ENCODE peak calls at places on chromosome 20, in ten cellular contexts. One of them, this sample, is unnamed.

GRCh38 chr20:4373454-4373853 is 348.3 kb upstream of the PRND start:
- DNase-seq in Calu3: no peak
- DNase-seq in right lobe of liver: no peak
- DNase-seq in transverse colon: no peak
- DNase-seq in psoas muscle: no peak
- DNase-seq in hepatocyte: no peak
- DNase-seq in coronary artery: no peak
- DNase-seq in mammary epithelial cell: no peak
- DNase-seq in dorsolateral prefrontal cortex: no peak
- DNase-seq in fibroblast of lung: no peak
- DNase-seq in this sample: no peak

GRCh38 chr20:45402946-45403345 is 5.1 kb upstream of the DBNDD2 start:
- DNase-seq in coronary artery: no peak
- DNase-seq in hepatocyte: no peak
- DNase-seq in dorsolateral prefrontal cortex: no peak
- DNase-seq in right lobe of liver: no peak
- DNase-seq in Calu3: no peak
- DNase-seq in psoas muscle: no peak
- DNase-seq in fibroblast of lung: no peak
- DNase-seq in transverse colon: no peak
- DNase-seq in mammary epithelial cell: no peak
- DNase-seq in this sample: no peak

GRCh38 chr20:31497838-31498540 is 16.3 kb upstream of the HM13 start:
- DNase-seq in mammary epithelial cell: no peak
- DNase-seq in coronary artery: no peak
- DNase-seq in fibroblast of lung: peak; percentile 32
- DNase-seq in hepatocyte: peak; percentile 26
- DNase-seq in right lobe of liver: no peak
- DNase-seq in psoas muscle: peak; percentile 62
- DNase-seq in Calu3: no peak
- DNase-seq in transverse colon: no peak
- DNase-seq in dorsolateral prefrontal cortex: no peak
- DNase-seq in this sample: no peak

GRCh38 chr20:37417857-37418501 is 72.0 kb downstream of the SRC start:
- DNase-seq in fibroblast of lung: peak; percentile 31
- DNase-seq in dorsolateral prefrontal cortex: no peak
- DNase-seq in Calu3: no peak
- DNase-seq in hepatocyte: peak; percentile 43
- DNase-seq in coronary artery: no peak
- DNase-seq in transverse colon: no peak
- DNase-seq in mammary epithelial cell: no peak
- DNase-seq in psoas muscle: no peak
- DNase-seq in right lobe of liver: no peak
- DNase-seq in this sample: no peak

GRCh38 chr20:46558511-46558959 is 8.1 kb upstream of the OCSTAMP start:
- DNase-seq in mammary epithelial cell: peak; percentile 83
- DNase-seq in hepatocyte: peak; percentile 72
- DNase-seq in transverse colon: no peak
- DNase-seq in coronary artery: no peak
- DNase-seq in fibroblast of lung: peak; percentile 87
- DNase-seq in right lobe of liver: no peak
- DNase-seq in dorsolateral prefrontal cortex: no peak
- DNase-seq in Calu3: peak; percentile 66
- DNase-seq in psoas muscle: peak; percentile 50
- DNase-seq in this sample: no peak

GRCh38 chr20:757509-757908 is 10.8 kb downstream of the SLC52A3 start:
- DNase-seq in right lobe of liver: no peak
- DNase-seq in dorsolateral prefrontal cortex: no peak
- DNase-seq in psoas muscle: no peak
- DNase-seq in coronary artery: no peak
- DNase-seq in Calu3: no peak
- DNase-seq in fibroblast of lung: no peak
- DNase-seq in transverse colon: no peak
- DNase-seq in mammary epithelial cell: no peak
- DNase-seq in hepatocyte: no peak
- DNase-seq in this sample: no peak

GRCh38 chr20:19975436-19975799 is 41.7 kb upstream of the NAA20 start:
- DNase-seq in coronary artery: no peak
- DNase-seq in transverse colon: no peak
- DNase-seq in mammary epithelial cell: no peak
- DNase-seq in psoas muscle: no peak
- DNase-seq in fibroblast of lung: peak; percentile 57
- DNase-seq in hepatocyte: no peak
- DNase-seq in right lobe of liver: no peak
- DNase-seq in dorsolateral prefrontal cortex: no peak
- DNase-seq in Calu3: no peak
- DNase-seq in this sample: no peak

GRCh38 chr20:41329435-41330342 is 10.9 kb upstream of the LPIN3 start:
- DNase-seq in mammary epithelial cell: peak; percentile 95
- DNase-seq in right lobe of liver: no peak
- DNase-seq in hepatocyte: peak; percentile 74
- DNase-seq in psoas muscle: peak; percentile 87
- DNase-seq in dorsolateral prefrontal cortex: no peak
- DNase-seq in coronary artery: peak; percentile 91
- DNase-seq in transverse colon: peak; percentile 64
- DNase-seq in Calu3: peak; percentile 41
- DNase-seq in fibroblast of lung: peak; percentile 95
- DNase-seq in this sample: peak; percentile 75

GRCh38 chr20:47019106-47019824 is 124.6 kb downstream of the EYA2 start:
- DNase-seq in fibroblast of lung: peak; percentile 95
- DNase-seq in hepatocyte: peak; percentile 71
- DNase-seq in right lobe of liver: no peak
- DNase-seq in Calu3: no peak
- DNase-seq in coronary artery: no peak
- DNase-seq in transverse colon: peak; percentile 20
- DNase-seq in mammary epithelial cell: no peak
- DNase-seq in psoas muscle: peak; percentile 26
- DNase-seq in dorsolateral prefrontal cortex: no peak
- DNase-seq in this sample: no peak

GRCh38 chr20:15487682-15488081 is 1085.6 kb downstream of the KIF16B start:
- DNase-seq in dorsolateral prefrontal cortex: no peak
- DNase-seq in hepatocyte: no peak
- DNase-seq in right lobe of liver: no peak
- DNase-seq in fibroblast of lung: no peak
- DNase-seq in Calu3: no peak
- DNase-seq in psoas muscle: no peak
- DNase-seq in coronary artery: no peak
- DNase-seq in mammary epithelial cell: no peak
- DNase-seq in transverse colon: no peak
- DNase-seq in this sample: no peak

GRCh38 chr20:15487030-15487429 is 1086.2 kb downstream of the KIF16B start:
- DNase-seq in fibroblast of lung: no peak
- DNase-seq in dorsolateral prefrontal cortex: no peak
- DNase-seq in Calu3: no peak
- DNase-seq in mammary epithelial cell: no peak
- DNase-seq in transverse colon: no peak
- DNase-seq in hepatocyte: no peak
- DNase-seq in psoas muscle: no peak
- DNase-seq in right lobe of liver: no peak
- DNase-seq in coronary artery: no peak
- DNase-seq in this sample: no peak

GRCh38 chr20:15476781-15477180 is 1096.5 kb downstream of the KIF16B start:
- DNase-seq in fibroblast of lung: no peak
- DNase-seq in psoas muscle: no peak
- DNase-seq in transverse colon: no peak
- DNase-seq in hepatocyte: no peak
- DNase-seq in Calu3: no peak
- DNase-seq in mammary epithelial cell: no peak
- DNase-seq in right lobe of liver: no peak
- DNase-seq in coronary artery: no peak
- DNase-seq in dorsolateral prefrontal cortex: no peak
- DNase-seq in this sample: no peak

DNA sequence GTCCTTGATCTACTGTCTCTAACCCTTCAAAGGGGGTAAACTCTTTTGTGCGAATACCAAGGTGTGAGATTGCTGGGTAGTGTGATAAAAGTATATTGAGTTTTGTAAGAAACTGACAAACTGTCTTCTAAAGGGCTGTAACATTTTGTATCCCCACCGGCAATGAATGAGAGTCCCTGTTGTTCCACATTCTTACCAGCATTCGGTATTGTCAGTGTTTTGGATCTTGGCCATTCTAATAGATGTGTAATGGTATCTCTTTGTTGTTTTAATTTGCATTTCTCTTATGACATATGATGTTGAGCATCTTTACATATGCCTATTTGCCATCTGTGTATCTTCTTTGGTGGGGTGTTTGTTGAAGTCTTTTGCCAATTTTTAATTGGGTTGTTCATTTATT is 1090.7 kb downstream of the KIF16B start:
- DNase-seq in Calu3: no peak
- DNase-seq in coronary artery: no peak
- DNase-seq in right lobe of liver: no peak
- DNase-seq in fibroblast of lung: no peak
- DNase-seq in dorsolateral prefrontal cortex: no peak
- DNase-seq in hepatocyte: no peak
- DNase-seq in transverse colon: no peak
- DNase-seq in mammary epithelial cell: no peak
- DNase-seq in psoas muscle: no peak
- DNase-seq in this sample: no peak
- TF ChIP-seq CTCF in Calu3: no peak
- TF ChIP-seq CTCF in coronary artery: no peak
- TF ChIP-seq CTCF in right lobe of liver: no peak
- TF ChIP-seq CTCF in fibroblast of lung: no peak
- TF ChIP-seq CTCF in dorsolateral prefrontal cortex: no peak
- TF ChIP-seq CTCF in hepatocyte: no peak
- TF ChIP-seq CTCF in transverse colon: no peak
- TF ChIP-seq CTCF in mammary epithelial cell: peak; percentile 35
- TF ChIP-seq CTCF in psoas muscle: no peak
- TF ChIP-seq CTCF in this sample: no peak

DNA sequence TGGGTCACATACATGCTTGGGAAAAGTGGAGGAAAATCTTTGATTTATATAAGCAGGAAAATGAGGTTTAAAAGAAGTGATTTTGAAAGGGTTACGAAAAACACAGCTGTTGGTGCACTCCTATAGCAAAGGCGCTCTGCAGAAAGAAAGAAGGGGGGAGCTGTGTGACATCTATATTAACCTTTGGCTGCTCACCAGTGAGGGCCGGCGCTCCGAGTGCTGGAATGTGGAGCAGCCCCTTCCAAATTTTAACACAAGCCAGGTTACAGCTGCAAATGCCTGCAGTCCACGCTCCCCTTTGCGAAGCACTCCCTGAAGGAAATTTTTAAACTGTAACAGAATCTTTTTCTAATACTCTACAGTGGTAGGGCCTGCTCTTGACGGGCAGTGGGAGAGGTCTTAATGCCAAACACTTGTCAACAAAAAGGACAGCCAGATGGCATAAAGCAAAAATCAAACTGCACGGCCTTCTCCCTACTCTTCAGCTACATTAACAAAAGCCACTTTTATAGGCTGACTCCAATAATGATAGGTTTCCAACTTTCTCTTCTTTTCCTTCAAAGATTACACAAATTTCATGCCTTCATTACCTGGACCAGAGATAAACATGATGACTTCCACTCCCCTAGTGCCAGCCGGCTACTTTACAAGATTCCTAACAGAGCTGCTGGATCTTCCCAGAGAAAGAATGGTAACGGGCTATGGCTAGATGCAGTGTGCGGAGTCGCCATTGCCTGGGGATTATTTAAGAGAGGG is 4.8 kb downstream of the BMP7 start:
- DNase-seq in right lobe of liver: no peak
- DNase-seq in hepatocyte: no peak
- DNase-seq in psoas muscle: no peak
- DNase-seq in transverse colon: no peak
- DNase-seq in coronary artery: no peak
- DNase-seq in mammary epithelial cell: no peak
- DNase-seq in dorsolateral prefrontal cortex: no peak
- DNase-seq in Calu3: no peak
- DNase-seq in fibroblast of lung: no peak
- DNase-seq in this sample: no peak
- TF ChIP-seq CTCF in right lobe of liver: no peak
- TF ChIP-seq CTCF in hepatocyte: no peak
- TF ChIP-seq CTCF in psoas muscle: no peak
- TF ChIP-seq CTCF in transverse colon: no peak
- TF ChIP-seq CTCF in coronary artery: no peak
- TF ChIP-seq CTCF in mammary epithelial cell: no peak
- TF ChIP-seq CTCF in dorsolateral prefrontal cortex: no peak
- TF ChIP-seq CTCF in Calu3: no peak
- TF ChIP-seq CTCF in fibroblast of lung: no peak
- TF ChIP-seq CTCF in this sample: no peak

DNA sequence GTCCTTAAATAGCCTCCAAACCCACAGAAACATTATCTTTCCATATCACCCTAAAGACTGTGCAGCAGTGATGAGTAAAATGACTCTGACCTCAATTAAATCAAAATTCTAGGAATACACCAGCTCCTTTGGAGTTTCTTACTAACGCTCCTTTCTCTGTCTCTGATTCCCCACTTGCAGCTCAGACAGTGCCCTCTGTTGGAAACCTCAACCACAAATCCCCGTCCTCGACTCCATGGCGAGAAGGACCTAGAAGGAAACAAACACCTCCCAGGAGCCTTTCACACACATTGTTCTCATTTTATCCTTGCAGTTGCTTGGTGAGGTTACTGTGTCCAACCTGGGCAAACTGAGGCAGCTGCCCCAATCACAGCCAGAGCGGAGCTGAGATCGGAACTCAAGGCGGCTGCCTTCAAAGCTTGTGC is 17.7 kb upstream of the PARD6B start:
- DNase-seq in right lobe of liver: no peak
- DNase-seq in hepatocyte: peak; percentile 59
- DNase-seq in fibroblast of lung: peak; percentile 73
- DNase-seq in coronary artery: no peak
- DNase-seq in mammary epithelial cell: no peak
- DNase-seq in dorsolateral prefrontal cortex: no peak
- DNase-seq in Calu3: peak; percentile 59
- DNase-seq in psoas muscle: no peak
- DNase-seq in transverse colon: no peak
- DNase-seq in this sample: no peak
- TF ChIP-seq CTCF in right lobe of liver: peak; percentile 44
- TF ChIP-seq CTCF in hepatocyte: peak; percentile 49
- TF ChIP-seq CTCF in fibroblast of lung: peak; percentile 63
- TF ChIP-seq CTCF in coronary artery: no peak
- TF ChIP-seq CTCF in mammary epithelial cell: peak; percentile 54
- TF ChIP-seq CTCF in dorsolateral prefrontal cortex: peak; percentile 24
- TF ChIP-seq CTCF in Calu3: peak; percentile 38
- TF ChIP-seq CTCF in psoas muscle: peak; percentile 15
- TF ChIP-seq CTCF in transverse colon: no peak
- TF ChIP-seq CTCF in this sample: no peak

DNA sequence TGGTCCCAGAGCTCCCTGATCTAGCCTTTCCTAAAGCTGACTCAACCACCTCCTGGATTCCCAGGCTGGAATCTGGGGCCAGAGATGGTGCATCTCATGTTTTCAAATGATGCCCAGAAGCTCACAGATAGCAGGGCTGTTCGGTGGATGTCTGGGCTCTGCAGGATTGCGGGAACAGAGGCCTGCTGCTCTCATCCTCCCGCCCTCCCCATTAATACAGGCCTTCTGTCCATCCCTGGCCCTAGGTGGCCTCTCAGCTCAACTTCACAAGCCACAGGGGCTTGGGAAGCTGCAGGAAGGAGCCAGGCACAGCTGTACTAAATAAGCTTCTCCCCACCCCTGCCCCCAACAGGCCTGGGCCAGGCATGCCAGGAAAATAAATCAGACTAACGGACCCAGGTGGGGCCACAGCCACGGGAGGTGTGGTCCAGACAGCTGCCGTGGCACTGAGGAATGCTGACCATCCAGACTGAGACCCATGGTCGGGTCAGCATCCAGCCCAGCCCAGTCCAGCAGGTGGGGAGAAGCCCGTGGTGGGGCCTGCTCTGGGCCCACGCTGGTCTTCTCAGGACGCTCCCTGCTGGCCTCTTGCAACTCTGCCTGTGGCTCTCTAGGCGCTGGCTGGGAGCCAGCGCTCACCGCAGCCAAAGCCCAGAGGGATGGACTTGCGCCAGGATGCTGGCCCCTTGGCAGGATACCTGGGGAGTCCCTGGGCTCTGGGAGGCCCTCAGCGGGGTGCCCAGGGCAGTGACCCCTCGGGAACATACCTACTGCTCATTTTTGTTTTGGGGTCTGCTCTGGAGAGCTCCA is 8.5 kb upstream of the YTHDF1 start:
- DNase-seq in Calu3: peak; percentile 82
- DNase-seq in right lobe of liver: no peak
- DNase-seq in coronary artery: no peak
- DNase-seq in psoas muscle: no peak
- DNase-seq in dorsolateral prefrontal cortex: no peak
- DNase-seq in mammary epithelial cell: peak; percentile 44
- DNase-seq in fibroblast of lung: peak; percentile 51
- DNase-seq in hepatocyte: peak; percentile 66
- DNase-seq in transverse colon: peak; percentile 22
- DNase-seq in this sample: no peak
- TF ChIP-seq CTCF in Calu3: no peak
- TF ChIP-seq CTCF in right lobe of liver: no peak
- TF ChIP-seq CTCF in coronary artery: no peak
- TF ChIP-seq CTCF in psoas muscle: no peak
- TF ChIP-seq CTCF in dorsolateral prefrontal cortex: no peak
- TF ChIP-seq CTCF in mammary epithelial cell: peak; percentile 30
- TF ChIP-seq CTCF in fibroblast of lung: peak; percentile 29
- TF ChIP-seq CTCF in hepatocyte: peak; percentile 13
- TF ChIP-seq CTCF in transverse colon: no peak
- TF ChIP-seq CTCF in this sample: no peak

This sample was measured in GM13976.